ENCODE peak calls at places on chromosomes 2 and 18, in seven cellular contexts. One of them, this sample, is unnamed.

GRCh38 chr2:46963961-46964673 is 48.5 kb upstream of the MCFD2 start:
- DNase-seq in cerebellar cortex: no peak
- DNase-seq in type B pancreatic cell: no peak
- DNase-seq in pancreas: no peak
- DNase-seq in breast epithelium: no peak
- DNase-seq in foreskin fibroblast: no peak
- DNase-seq in NCI-H2081: no peak
- DNase-seq in this sample: peak; percentile 51

GRCh38 chr18:7987284-7987976 is 420.3 kb downstream of the PTPRM start:
- DNase-seq in cerebellar cortex: no peak
- DNase-seq in breast epithelium: no peak
- DNase-seq in type B pancreatic cell: no peak
- DNase-seq in foreskin fibroblast: peak; percentile 56
- DNase-seq in NCI-H2081: no peak
- DNase-seq in pancreas: no peak
- DNase-seq in this sample: peak; percentile 80

GRCh38 chr2:230411484-230412368 is 4.3 kb upstream of the SP100 start:
- DNase-seq in cerebellar cortex: peak; percentile 9
- DNase-seq in type B pancreatic cell: no peak
- DNase-seq in foreskin fibroblast: peak; percentile 67
- DNase-seq in breast epithelium: peak; percentile 56
- DNase-seq in pancreas: peak; percentile 64
- DNase-seq in NCI-H2081: peak; percentile 36
- DNase-seq in this sample: peak; percentile 42

GRCh38 chr2:150041721-150042450 is 445.6 kb downstream of the RND3 start:
- DNase-seq in cerebellar cortex: no peak
- DNase-seq in foreskin fibroblast: peak; percentile 35
- DNase-seq in type B pancreatic cell: no peak
- DNase-seq in pancreas: no peak
- DNase-seq in breast epithelium: no peak
- DNase-seq in NCI-H2081: no peak
- DNase-seq in this sample: peak; percentile 76

GRCh38 chr2:11569636-11570035 is 35.8 kb downstream of the GREB1 start:
- DNase-seq in foreskin fibroblast: no peak
- DNase-seq in NCI-H2081: no peak
- DNase-seq in breast epithelium: no peak
- DNase-seq in cerebellar cortex: no peak
- DNase-seq in type B pancreatic cell: no peak
- DNase-seq in pancreas: no peak
- DNase-seq in this sample: no peak

GRCh38 chr2:68287580-68288441 is 31.9 kb downstream of the CNRIP1 start:
- DNase-seq in foreskin fibroblast: peak; percentile 55
- DNase-seq in NCI-H2081: no peak
- DNase-seq in type B pancreatic cell: no peak
- DNase-seq in pancreas: no peak
- DNase-seq in cerebellar cortex: peak; percentile 34
- DNase-seq in breast epithelium: no peak
- DNase-seq in this sample: peak; percentile 33

GRCh38 chr2:160125828-160126227 is 63.4 kb upstream of the PLA2R1 start:
- DNase-seq in breast epithelium: no peak
- DNase-seq in cerebellar cortex: no peak
- DNase-seq in pancreas: no peak
- DNase-seq in NCI-H2081: no peak
- DNase-seq in type B pancreatic cell: no peak
- DNase-seq in foreskin fibroblast: no peak
- DNase-seq in this sample: no peak

GRCh38 chr2:44578401-44579135 is 216.8 kb downstream of the CAMKMT start:
- DNase-seq in breast epithelium: no peak
- DNase-seq in pancreas: no peak
- DNase-seq in NCI-H2081: no peak
- DNase-seq in type B pancreatic cell: no peak
- DNase-seq in cerebellar cortex: no peak
- DNase-seq in foreskin fibroblast: peak; percentile 75
- DNase-seq in this sample: peak; percentile 73

GRCh38 chr2:133985563-133985962 is 268.3 kb upstream of the MGAT5 start:
- DNase-seq in foreskin fibroblast: no peak
- DNase-seq in breast epithelium: no peak
- DNase-seq in pancreas: no peak
- DNase-seq in cerebellar cortex: no peak
- DNase-seq in NCI-H2081: no peak
- DNase-seq in type B pancreatic cell: no peak
- DNase-seq in this sample: no peak

GRCh38 chr2:71498261-71498701 is 44.9 kb downstream of the DYSF start:
- DNase-seq in breast epithelium: no peak
- DNase-seq in pancreas: no peak
- DNase-seq in foreskin fibroblast: peak; percentile 16
- DNase-seq in type B pancreatic cell: no peak
- DNase-seq in cerebellar cortex: no peak
- DNase-seq in NCI-H2081: no peak
- DNase-seq in this sample: peak; percentile 97

GRCh38 chr2:84378960-84379359 is 80.1 kb downstream of the SUCLG1 start:
- DNase-seq in breast epithelium: no peak
- DNase-seq in type B pancreatic cell: no peak
- DNase-seq in cerebellar cortex: no peak
- DNase-seq in NCI-H2081: no peak
- DNase-seq in pancreas: no peak
- DNase-seq in foreskin fibroblast: no peak
- DNase-seq in this sample: no peak

GRCh38 chr2:222548997-222549396 is 106.9 kb downstream of the FARSB start:
- DNase-seq in breast epithelium: no peak
- DNase-seq in pancreas: no peak
- DNase-seq in NCI-H2081: no peak
- DNase-seq in cerebellar cortex: peak; percentile 79
- DNase-seq in foreskin fibroblast: no peak
- DNase-seq in type B pancreatic cell: no peak
- DNase-seq in this sample: peak; percentile 11